ENCODE peak calls at places on chromosomes 7 and 10, in ten cellular contexts. P is lower leg skin; U is prostate gland; S is cardiac fibroblast; X is fibroblast of the aortic adventitia; F is upper lobe of right lung; M is CD4-positive, alpha-beta memory T cell; L is iPS DF 6.9; E is neuronal stem cell; O is BJ. C is an unnamed sample.

GRCh38 chr10:118272090-118272775 is 69.9 kb downstream of the FAM204A start:
- DNase-seq in P (no peak), U (no peak), S (peak), X (peak), F (no peak), M (no peak), L (no peak), E (no peak), O (peak), C (no peak)

GRCh38 chr10:97195654-97196212 is 10.0 kb upstream of the SLIT1 start:
- DNase-seq in P (no peak), U (no peak), S (no peak), X (no peak), F (no peak), M (peak), L (no peak), E (no peak), O (no peak), C (no peak)

GRCh38 chr7:130256716-130257115 is 9.9 kb upstream of the CPA2 start:
- DNase-seq in P (no peak), U (no peak), S (no peak), X (no peak), F (no peak), M (no peak), L (no peak), E (no peak), O (no peak), C (no peak)

GRCh38 chr10:82888809-82889455 is 1013.9 kb downstream of the NRG3 start:
- DNase-seq in P (no peak), U (no peak), S (no peak), X (no peak), F (no peak), M (no peak), L (peak), E (peak), O (no peak), C (no peak)

GRCh38 chr10:80161321-80162084 is 29.0 kb downstream of the PLAC9 start:
- DNase-seq in P (no peak), U (no peak), S (peak), X (no peak), F (no peak), M (no peak), L (no peak), E (no peak), O (no peak), C (no peak)

GRCh38 chr10:125064681-125065492 is 95.5 kb downstream of the CTBP2 start:
- DNase-seq in P (no peak), U (peak), S (peak), X (peak), F (peak), M (no peak), L (no peak), E (no peak), O (peak), C (peak)

GRCh38 chr10:17199351-17199804 is 2.1 kb downstream of the TRDMT1 start:
- DNase-seq in P (no peak), U (no peak), S (peak), X (peak), F (no peak), M (no peak), L (no peak), E (no peak), O (no peak), C (no peak)

GRCh38 chr7:756231-756927 is 29.3 kb upstream of the PRKAR1B start:
- DNase-seq in P (no peak), U (no peak), S (no peak), X (no peak), F (peak), M (no peak), L (no peak), E (no peak), O (no peak), C (no peak)

GRCh38 chr7:158614695-158615094 is 27.1 kb upstream of the PTPRN2 start:
- DNase-seq in P (no peak), U (no peak), S (peak), X (peak), F (no peak), M (no peak), L (no peak), E (no peak), O (peak), C (no peak)

GRCh38 chr10:99733366-99733765 is 1.3 kb downstream of the CUTC start:
- DNase-seq in P (no peak), U (no peak), S (no peak), X (peak), F (no peak), M (peak), L (no peak), E (no peak), O (no peak), C (no peak)

GRCh38 chr7:18408461-18408860 is 87.1 kb upstream of the HDAC9 start:
- DNase-seq in P (no peak), U (no peak), S (peak), X (peak), F (no peak), M (no peak), L (no peak), E (no peak), O (peak), C (no peak)

GRCh38 chr10:16779375-16779774 is 37.8 kb downstream of the RSU1 start:
- DNase-seq in P (no peak), U (peak), S (peak), X (no peak), F (no peak), M (peak), L (no peak), E (no peak), O (no peak), C (peak)

GRCh38 chr7:73960548-73960947 is 67.4 kb upstream of the ELN start:
- DNase-seq in P (no peak), U (peak), S (no peak), X (no peak), F (no peak), M (no peak), L (no peak), E (no peak), O (no peak), C (no peak)

GRCh38 chr10:91652364-91652763 is 19.5 kb upstream of the PPP1R3C start:
- DNase-seq in P (no peak), U (no peak), S (peak), X (peak), F (no peak), M (no peak), L (no peak), E (no peak), O (peak), C (no peak)

GRCh38 chr7:45710271-45711160 is 136.3 kb downstream of the ADCY1 start:
- DNase-seq in P (peak), U (no peak), S (no peak), X (no peak), F (peak), M (no peak), L (no peak), E (no peak), O (no peak), C (no peak)

DNA sequence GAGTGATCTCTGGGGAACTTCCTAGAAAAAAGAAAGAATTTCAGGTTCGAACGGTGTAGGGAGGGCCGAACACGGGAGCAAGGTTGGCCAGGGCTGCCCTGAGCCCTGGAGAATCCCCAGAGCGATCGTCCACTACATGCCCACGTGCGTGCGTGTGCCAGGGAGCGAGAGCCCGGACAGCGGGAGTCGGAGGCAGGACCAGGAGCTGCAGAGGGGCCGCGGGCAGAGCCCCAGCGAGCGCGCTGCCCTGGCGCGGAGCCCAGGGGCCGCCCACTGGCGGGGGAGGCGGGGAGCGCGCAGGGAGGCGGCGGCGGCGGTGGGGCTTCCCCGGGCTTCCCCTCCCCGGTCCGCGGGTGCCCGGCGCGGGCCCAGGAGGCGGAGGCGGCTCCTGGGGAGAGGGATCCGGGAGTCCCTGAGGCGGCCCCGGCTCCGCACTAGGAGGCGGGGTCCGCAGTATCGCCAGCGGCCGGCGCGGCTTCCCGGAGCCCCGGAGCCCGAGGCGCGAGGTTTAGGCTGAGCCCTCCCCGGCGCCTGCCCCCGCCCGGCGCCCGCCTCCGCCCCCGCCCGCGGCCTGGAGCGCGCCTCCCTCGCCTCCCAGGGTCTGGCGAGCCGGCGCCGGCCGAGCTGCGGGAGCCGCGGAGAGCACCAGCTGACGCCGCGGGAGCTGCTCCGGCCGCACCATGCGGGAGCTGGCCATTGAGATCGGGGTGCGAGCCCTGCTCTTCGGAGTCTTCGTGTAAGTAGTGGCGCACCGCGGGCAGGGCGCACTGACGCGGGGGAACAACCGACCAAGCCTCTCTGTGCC is at the start of gene PLPP4:
- DNase-seq in P (no peak), U (no peak), S (peak), X (peak), F (peak), M (no peak), L (no peak), E (peak), O (no peak), C (no peak)
- H3K4me3 ChIP-seq in P (no peak), U (peak), S (peak), X (peak), F (peak), M (no peak), L (peak), E (peak), O (peak), C (no peak)

GRCh38 chr7:123270553-123270952 is 70.8 kb upstream of the SLC13A1 start:
- DNase-seq in P (no peak), U (no peak), S (no peak), X (no peak), F (no peak), M (no peak), L (no peak), E (no peak), O (no peak), C (no peak)
- H3K4me3 ChIP-seq in P (no peak), U (no peak), S (no peak), X (no peak), F (no peak), M (no peak), L (no peak), E (no peak), O (no peak), C (no peak)

GRCh38 chr10:86795353-86795752 is 38.9 kb downstream of the BMPR1A start:
- DNase-seq in P (no peak), U (no peak), S (peak), X (peak), F (no peak), M (no peak), L (peak), E (peak), O (peak), C (no peak)
- H3K4me3 ChIP-seq in P (no peak), U (no peak), S (no peak), X (no peak), F (no peak), M (no peak), L (no peak), E (no peak), O (no peak), C (no peak)

DNA sequence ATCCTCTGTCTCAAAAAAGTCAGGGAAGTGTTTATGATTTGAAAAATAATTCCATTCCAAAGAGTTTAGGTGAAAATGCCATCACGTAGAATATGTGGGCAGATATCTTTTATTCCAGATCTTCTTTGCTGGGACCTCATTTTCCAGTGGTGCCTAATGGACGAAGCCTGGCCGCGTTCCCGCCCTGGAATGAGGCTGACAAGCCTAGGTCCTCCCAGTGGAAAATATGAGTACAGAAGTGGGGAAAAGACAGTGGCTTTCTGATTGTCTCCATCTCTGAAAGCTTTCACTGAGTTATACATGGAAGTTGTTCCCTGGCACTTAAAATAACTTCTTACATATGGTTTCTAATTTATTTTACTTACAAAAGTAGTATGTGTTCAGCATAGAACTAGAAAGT is 139.4 kb downstream of the TACC2 start:
- DNase-seq in P (no peak), U (no peak), S (peak), X (peak), F (no peak), M (no peak), L (no peak), E (no peak), O (no peak), C (no peak)
- H3K4me3 ChIP-seq in P (no peak), U (no peak), S (no peak), X (no peak), F (peak), M (no peak), L (no peak), E (no peak), O (no peak), C (no peak)

DNA sequence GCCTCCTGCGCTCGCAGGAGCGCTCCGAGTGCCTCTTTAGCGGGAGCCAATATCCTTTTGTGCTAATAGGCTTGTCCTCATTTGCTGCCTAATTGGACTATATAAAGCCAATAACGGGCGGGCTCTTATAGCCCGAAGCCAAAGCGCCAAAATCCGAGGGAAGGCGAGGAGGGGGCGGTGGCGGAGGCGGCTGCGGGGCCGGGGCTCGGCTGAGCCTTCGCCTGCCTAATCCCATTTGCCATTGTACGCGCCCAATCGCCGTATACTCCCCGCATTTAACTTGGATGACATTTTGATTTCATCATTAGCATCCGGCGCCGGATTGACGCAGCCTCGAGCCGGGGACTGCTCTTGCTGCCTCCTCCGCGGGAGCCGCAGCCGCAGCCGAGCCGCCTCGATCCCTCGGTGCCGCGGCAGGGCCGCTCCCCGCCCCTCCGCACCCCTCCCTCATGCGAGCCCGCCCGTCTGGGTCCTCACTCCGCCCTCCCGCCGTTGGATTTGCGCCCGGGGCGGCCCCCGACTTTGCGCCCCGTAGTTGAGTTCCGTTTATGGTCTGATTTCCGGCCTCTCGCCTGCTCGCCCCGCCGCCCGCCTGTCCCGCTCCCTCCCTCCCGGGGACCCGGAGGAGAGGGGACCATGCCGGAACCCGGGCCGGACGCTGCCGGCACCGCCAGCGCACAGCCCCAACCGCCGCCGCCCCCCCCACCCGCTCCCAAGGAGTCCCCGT is at the start of gene HMX3:
- DNase-seq in P (no peak), U (no peak), S (peak), X (no peak), F (no peak), M (peak), L (no peak), E (no peak), O (no peak), C (peak)
- H3K4me3 ChIP-seq in P (peak), U (peak), S (peak), X (peak), F (peak), M (peak), L (peak), E (peak), O (peak), C (peak)

DNA sequence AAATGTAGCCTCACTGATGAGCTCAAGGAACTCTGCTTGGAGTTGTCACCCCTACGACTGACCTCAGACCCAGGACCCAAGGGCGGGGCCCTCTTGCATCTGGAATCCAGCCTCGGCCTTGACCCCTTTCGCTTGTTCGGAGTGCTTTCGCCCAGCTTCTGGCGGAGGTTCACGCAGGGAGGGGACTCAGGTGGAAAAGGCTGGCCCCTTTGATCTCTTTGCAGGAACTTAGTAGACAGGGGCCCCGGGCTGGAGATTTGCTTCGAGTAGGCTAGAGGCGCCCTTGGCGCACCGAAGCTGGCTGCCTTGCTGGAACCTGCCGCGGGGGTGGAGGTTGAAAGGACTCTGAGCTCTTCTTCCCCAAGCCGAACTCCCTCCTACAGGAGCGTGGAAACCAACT is 255.0 kb downstream of the OTUD1 start:
- DNase-seq in P (no peak), U (no peak), S (no peak), X (no peak), F (no peak), M (no peak), L (no peak), E (no peak), O (no peak), C (no peak)
- H3K4me3 ChIP-seq in P (no peak), U (peak), S (no peak), X (no peak), F (no peak), M (no peak), L (peak), E (peak), O (no peak), C (no peak)